ENCODE peak calls at places on chromosome 9, in nine cellular contexts. Y is cardiac septum; W is stimulated activated CD4-positive, alpha-beta T cell treated with anti-CD3 and anti-CD28 coated beads, TNF-alpha, amount 100 ng/mL, for 24 hours; L is stimulated activated CD8-positive, alpha-beta memory T cell treated with anti-CD3 and anti-CD28 coated beads, Interleukin-12 subunit alpha, Interleukin-12 subunit beta, amount 100 ng/mL, for 1 hour; M is KBM-7; F is T follicular helper cell; V is anterior cingulate cortex; G is A549; B is T-helper 1 cell. R is an unnamed sample.

GRCh38 chr9:137227057-137227852 is at the start of gene RNF224:
- DNase-seq in Y (peak; percentile 90), W (peak; percentile 64), L (peak; percentile 74), M (peak; percentile 86), F (peak; percentile 74), V (peak; percentile 25), G (peak; percentile 84), B (peak; percentile 72), R (peak; percentile 62)

GRCh38 chr9:7266911-7267555 is 509.3 kb downstream of the KDM4C start:
- DNase-seq in Y (no peak), W (no peak), L (no peak), M (no peak), F (no peak), V (peak; percentile 34), G (no peak), B (no peak), R (no peak)

GRCh38 chr9:124283232-124283814 is 25.6 kb downstream of the NEK6 start:
- DNase-seq in Y (no peak), W (no peak), L (no peak), M (peak; percentile 39), F (no peak), V (no peak), G (no peak), B (no peak), R (no peak)

GRCh38 chr9:131943397-131943796 is 136.3 kb downstream of the MED27 start:
- DNase-seq in Y (no peak), W (no peak), L (no peak), M (no peak), F (no peak), V (peak; percentile 9), G (no peak), B (no peak), R (no peak)

GRCh38 chr9:6014668-6015270 is 655 bp downstream of the RANBP6 start:
- DNase-seq in Y (no peak), W (no peak), L (no peak), M (no peak), F (no peak), V (no peak), G (peak; percentile 36), B (no peak), R (peak; percentile 6)

GRCh38 chr9:72477862-72478564 is 43.4 kb upstream of the TMC1 start:
- DNase-seq in Y (no peak), W (no peak), L (no peak), M (peak; percentile 7), F (no peak), V (no peak), G (peak; percentile 97), B (no peak), R (no peak)

GRCh38 chr9:89654025-89654662 is 49.3 kb downstream of the GADD45G start:
- DNase-seq in Y (no peak), W (no peak), L (no peak), M (no peak), F (no peak), V (no peak), G (no peak), B (no peak), R (no peak)

GRCh38 chr9:18672706-18673105 is 198.8 kb downstream of the ADAMTSL1 start:
- DNase-seq in Y (no peak), W (no peak), L (no peak), M (no peak), F (no peak), V (no peak), G (no peak), B (no peak), R (no peak)

GRCh38 chr9:137750563-137750962 is 127.0 kb upstream of the CACNA1B start:
- DNase-seq in Y (no peak), W (no peak), L (no peak), M (no peak), F (no peak), V (no peak), G (no peak), B (no peak), R (no peak)

GRCh38 chr9:112486221-112487007 is at the start of gene KIAA1958:
- DNase-seq in Y (peak; percentile 91), W (peak; percentile 75), L (peak; percentile 69), M (peak; percentile 79), F (peak; percentile 55), V (peak; percentile 37), G (peak; percentile 89), B (peak; percentile 70), R (no peak)

GRCh38 chr9:133599470-133600173 is 9.6 kb downstream of the FAM163B start:
- DNase-seq in Y (no peak), W (no peak), L (no peak), M (no peak), F (no peak), V (no peak), G (no peak), B (no peak), R (no peak)

GRCh38 chr9:104900324-104900723 is 27.6 kb downstream of the ABCA1 start:
- DNase-seq in Y (no peak), W (no peak), L (no peak), M (no peak), F (no peak), V (no peak), G (no peak), B (no peak), R (no peak)

GRCh38 chr9:86350006-86350755 is 4.0 kb downstream of the TUT7 start:
- DNase-seq in Y (no peak), W (no peak), L (no peak), M (peak; percentile 52), F (no peak), V (no peak), G (no peak), B (no peak), R (peak; percentile 86)

GRCh38 chr9:1157836-1158235 is 107.7 kb downstream of the DMRT2 start:
- DNase-seq in Y (no peak), W (no peak), L (no peak), M (no peak), F (no peak), V (no peak), G (no peak), B (no peak), R (no peak)

GRCh38 chr9:35367451-35367850 is 122.5 kb upstream of the RUSC2 start:
- DNase-seq in Y (no peak), W (no peak), L (no peak), M (no peak), F (no peak), V (no peak), G (peak; percentile 5), B (no peak), R (no peak)

GRCh38 chr9:35756275-35756742 is 2.2 kb upstream of the MSMP start:
- DNase-seq in Y (no peak), W (peak; percentile 61), L (peak; percentile 58), M (no peak), F (peak; percentile 67), V (no peak), G (no peak), B (peak; percentile 62), R (no peak)

GRCh38 chr9:115399026-115399425 is 281.1 kb upstream of the TNC start:
- DNase-seq in Y (no peak), W (no peak), L (no peak), M (no peak), F (no peak), V (no peak), G (no peak), B (no peak), R (no peak)

GRCh38 chr9:104783588-104783987 is 19.7 kb downstream of the NIPSNAP3B start:
- DNase-seq in Y (no peak), W (no peak), L (no peak), M (no peak), F (no peak), V (no peak), G (no peak), B (no peak), R (no peak)

GRCh38 chr9:137041134-137041533 is 4.8 kb downstream of the NPDC1 start:
- DNase-seq in Y (no peak), W (no peak), L (no peak), M (no peak), F (no peak), V (no peak), G (no peak), B (no peak), R (no peak)

GRCh38 chr9:89821081-89821480 is 216.3 kb downstream of the GADD45G start:
- DNase-seq in Y (no peak), W (no peak), L (no peak), M (no peak), F (no peak), V (no peak), G (no peak), B (no peak), R (no peak)

GRCh38 chr9:37293664-37294524 is 128.6 kb upstream of the GRHPR start:
- DNase-seq in Y (no peak), W (no peak), L (no peak), M (no peak), F (no peak), V (no peak), G (no peak), B (no peak), R (no peak)

GRCh38 chr9:78438765-78439164 is 141.8 kb downstream of the PSAT1 start:
- DNase-seq in Y (no peak), W (no peak), L (no peak), M (no peak), F (no peak), V (no peak), G (no peak), B (no peak), R (no peak)

GRCh38 chr9:111179577-111179976 is 141.3 kb upstream of the LPAR1 start:
- DNase-seq in Y (no peak), W (no peak), L (no peak), M (peak; percentile 39), F (no peak), V (no peak), G (no peak), B (no peak), R (no peak)

GRCh38 chr9:128245293-128246151 is 30.3 kb downstream of the GOLGA2 start:
- DNase-seq in Y (no peak), W (no peak), L (no peak), M (peak; percentile 76), F (no peak), V (no peak), G (no peak), B (no peak), R (peak; percentile 25)

GRCh38 chr9:133252301-133252776 is 22.7 kb downstream of the ABO start:
- DNase-seq in Y (no peak), W (no peak), L (no peak), M (no peak), F (no peak), V (no peak), G (no peak), B (no peak), R (no peak)

GRCh38 chr9:107044872-107045271 is 181.9 kb downstream of the ZNF462 start:
- DNase-seq in Y (no peak), W (no peak), L (no peak), M (no peak), F (no peak), V (no peak), G (no peak), B (no peak), R (peak; percentile 2)

GRCh38 chr9:17134396-17134842 is 421 bp upstream of the CNTLN start:
- DNase-seq in Y (no peak), W (no peak), L (no peak), M (no peak), F (no peak), V (no peak), G (no peak), B (no peak), R (no peak)

GRCh38 chr9:32581512-32582143 is 8.7 kb upstream of the NDUFB6 start:
- DNase-seq in Y (no peak), W (no peak), L (no peak), M (peak; percentile 71), F (no peak), V (no peak), G (peak; percentile 78), B (no peak), R (peak; percentile 32)

GRCh38 chr9:86494644-86495081 is 140.5 kb upstream of the TUT7 start:
- DNase-seq in Y (no peak), W (no peak), L (no peak), M (no peak), F (no peak), V (no peak), G (peak; percentile 14), B (no peak), R (no peak)

GRCh38 chr9:127455299-127455992 is 4.1 kb downstream of the LRSAM1 start:
- DNase-seq in Y (no peak), W (no peak), L (no peak), M (peak; percentile 86), F (no peak), V (no peak), G (peak; percentile 57), B (no peak), R (peak; percentile 84)

GRCh38 chr9:135291165-135291564 is 188.4 kb upstream of the PPP1R26 start:
- DNase-seq in Y (peak; percentile 31), W (no peak), L (no peak), M (no peak), F (no peak), V (no peak), G (no peak), B (no peak), R (no peak)

R was measured in AML-193.